ENCODE peak calls at places on chromosome 14, in nine cellular contexts. U, I, T, V, P, W, A, D and R are unnamed samples.

GRCh38 chr14:95182379-95182778 is 25.1 kb upstream of the DICER1 start:
- DNase-seq in U (no peak), I (no peak), T (no peak), V (no peak), P (no peak), W (no peak), A (no peak), D (no peak), R (no peak)

GRCh38 chr14:90700928-90701776 is 115.1 kb downstream of the TTC7B start:
- DNase-seq in U (no peak), I (no peak), T (no peak), V (no peak), P (no peak), W (no peak), A (no peak), D (no peak), R (no peak)

GRCh38 chr14:96249016-96249415 is 7.0 kb upstream of the BDKRB1 start:
- DNase-seq in U (no peak), I (peak; percentile 6), T (no peak), V (peak; percentile 92), P (no peak), W (no peak), A (no peak), D (no peak), R (no peak)

GRCh38 chr14:59566281-59566680 is 10.3 kb downstream of the CCDC175 start:
- DNase-seq in U (no peak), I (no peak), T (no peak), V (no peak), P (no peak), W (no peak), A (no peak), D (no peak), R (no peak)

GRCh38 chr14:75156901-75157300 is 19.5 kb downstream of the TMED10 start:
- DNase-seq in U (no peak), I (no peak), T (no peak), V (no peak), P (no peak), W (no peak), A (no peak), D (no peak), R (no peak)

GRCh38 chr14:80850197-80850814 is 91.2 kb downstream of the CEP128 start:
- DNase-seq in U (no peak), I (peak; percentile 71), T (no peak), V (no peak), P (peak; percentile 27), W (no peak), A (peak; percentile 4), D (no peak), R (peak; percentile 29)

GRCh38 chr14:64654072-64654899 is 49.9 kb upstream of the PLEKHG3 start:
- DNase-seq in U (no peak), I (no peak), T (no peak), V (peak; percentile 85), P (no peak), W (no peak), A (no peak), D (no peak), R (no peak)

GRCh38 chr14:81991998-81992397 is 458.3 kb upstream of the SEL1L start:
- DNase-seq in U (no peak), I (peak; percentile 4), T (no peak), V (no peak), P (no peak), W (no peak), A (no peak), D (no peak), R (no peak)

GRCh38 chr14:93112891-93113677 is 2.6 kb downstream of the ITPK1 start:
- DNase-seq in U (peak; percentile 53), I (peak; percentile 91), T (peak; percentile 54), V (peak; percentile 37), P (peak; percentile 74), W (peak; percentile 45), A (peak; percentile 79), D (peak; percentile 90), R (peak; percentile 67)

GRCh38 chr14:90599748-90600507 is 203.1 kb downstream of the CALM1 start:
- DNase-seq in U (no peak), I (no peak), T (no peak), V (no peak), P (peak; percentile 10), W (no peak), A (no peak), D (peak; percentile 59), R (peak; percentile 2)

GRCh38 chr14:98293527-98293926 is 978.5 kb downstream of the BCL11B start:
- DNase-seq in U (no peak), I (no peak), T (no peak), V (no peak), P (no peak), W (no peak), A (no peak), D (peak; percentile 13), R (no peak)

GRCh38 chr14:101591582-101591981 is 30.3 kb downstream of the DIO3 start:
- DNase-seq in U (no peak), I (no peak), T (no peak), V (no peak), P (no peak), W (no peak), A (no peak), D (no peak), R (no peak)

GRCh38 chr14:76784266-76784874 is 23.1 kb downstream of the VASH1 start:
- DNase-seq in U (no peak), I (no peak), T (no peak), V (no peak), P (no peak), W (no peak), A (no peak), D (no peak), R (no peak)

GRCh38 chr14:45664668-45665356 is 411.8 kb upstream of the MIS18BP1 start:
- DNase-seq in U (no peak), I (no peak), T (no peak), V (no peak), P (peak; percentile 2), W (no peak), A (no peak), D (no peak), R (no peak)

GRCh38 chr14:96271421-96271762 is 15.4 kb downstream of the BDKRB1 start:
- DNase-seq in U (no peak), I (no peak), T (no peak), V (no peak), P (no peak), W (no peak), A (no peak), D (no peak), R (no peak)

GRCh38 chr14:72599579-72600470 is 294.1 kb downstream of the DPF3 start:
- DNase-seq in U (no peak), I (peak; percentile 72), T (no peak), V (no peak), P (no peak), W (no peak), A (no peak), D (no peak), R (no peak)

GRCh38 chr14:78983126-78983525 is 813.0 kb downstream of the NRXN3 start:
- DNase-seq in U (no peak), I (no peak), T (no peak), V (no peak), P (no peak), W (no peak), A (no peak), D (no peak), R (no peak)

GRCh38 chr14:63205850-63206249 is 1.6 kb downstream of the RHOJ start:
- DNase-seq in U (no peak), I (no peak), T (no peak), V (no peak), P (no peak), W (no peak), A (no peak), D (no peak), R (no peak)

GRCh38 chr14:61184117-61184516 is 97.0 kb downstream of the TMEM30B start:
- DNase-seq in U (no peak), I (no peak), T (no peak), V (peak; percentile 92), P (no peak), W (no peak), A (no peak), D (no peak), R (no peak)

GRCh38 chr14:35336171-35337073 is 44.2 kb downstream of the PSMA6 start:
- DNase-seq in U (no peak), I (peak; percentile 33), T (no peak), V (no peak), P (no peak), W (no peak), A (no peak), D (peak; percentile 21), R (no peak)

GRCh38 chr14:31968912-31969311 is 108.2 kb upstream of the ARHGAP5 start:
- DNase-seq in U (no peak), I (no peak), T (no peak), V (no peak), P (no peak), W (no peak), A (no peak), D (no peak), R (no peak)

GRCh38 chr14:51561141-51561540 is 90.6 kb upstream of the FRMD6 start:
- DNase-seq in U (no peak), I (no peak), T (no peak), V (no peak), P (no peak), W (no peak), A (no peak), D (no peak), R (no peak)

GRCh38 chr14:21317433-21317832 is 37.5 kb downstream of the RPGRIP1 start:
- DNase-seq in U (no peak), I (no peak), T (no peak), V (no peak), P (no peak), W (no peak), A (no peak), D (no peak), R (no peak)

GRCh38 chr14:104317500-104317805 is 179.1 kb downstream of the KIF26A start:
- DNase-seq in U (no peak), I (no peak), T (no peak), V (no peak), P (no peak), W (no peak), A (no peak), D (no peak), R (no peak)

GRCh38 chr14:75720828-75721227 is 59.8 kb downstream of the TTLL5 start:
- DNase-seq in U (no peak), I (no peak), T (no peak), V (peak; percentile 25), P (no peak), W (no peak), A (no peak), D (peak; percentile 84), R (no peak)

GRCh38 chr14:104544362-104544761 is 35.2 kb upstream of the C14orf180 start:
- DNase-seq in U (no peak), I (no peak), T (no peak), V (no peak), P (no peak), W (no peak), A (no peak), D (no peak), R (no peak)

GRCh38 chr14:104747876-104748275 is 5.1 kb upstream of the SIVA1 start:
- DNase-seq in U (no peak), I (no peak), T (no peak), V (no peak), P (no peak), W (no peak), A (no peak), D (no peak), R (no peak)

GRCh38 chr14:73472182-73473114 is 14.1 kb upstream of the NUMB start:
- DNase-seq in U (no peak), I (peak; percentile 78), T (no peak), V (peak; percentile 27), P (peak; percentile 74), W (no peak), A (peak; percentile 64), D (peak; percentile 35), R (peak; percentile 66)

GRCh38 chr14:22428681-22429315 is 160.2 kb downstream of the DAD1 start:
- DNase-seq in U (no peak), I (peak; percentile 42), T (no peak), V (no peak), P (no peak), W (no peak), A (no peak), D (no peak), R (no peak)

GRCh38 chr14:60707858-60708257 is 16.3 kb downstream of the SIX4 start:
- DNase-seq in U (no peak), I (no peak), T (no peak), V (no peak), P (no peak), W (no peak), A (no peak), D (no peak), R (no peak)

GRCh38 chr14:26454105-26454504 is 143.7 kb downstream of the NOVA1 start:
- DNase-seq in U (no peak), I (no peak), T (no peak), V (no peak), P (no peak), W (no peak), A (no peak), D (no peak), R (no peak)